ENCODE peak calls at places on chromosomes 6 and 20, in six cellular contexts. One of them, this sample, is unnamed.

GRCh38 chr6:140382351-140382750 is 1007.9 kb upstream of the CITED2 start:
- DNase-seq in mucosa of descending colon: no peak
- DNase-seq in A549: no peak
- DNase-seq in lower lobe of right lung: no peak
- DNase-seq in lower leg skin: no peak
- DNase-seq in choroid plexus epithelial cell: no peak
- DNase-seq in this sample: no peak

GRCh38 chr6:108074057-108074358 is 533 bp downstream of the OSTM1 start:
- DNase-seq in choroid plexus epithelial cell: peak; percentile 43
- DNase-seq in lower leg skin: no peak
- DNase-seq in mucosa of descending colon: no peak
- DNase-seq in A549: no peak
- DNase-seq in lower lobe of right lung: no peak
- DNase-seq in this sample: no peak

GRCh38 chr20:43766917-43767316 is 40.1 kb upstream of the GTSF1L start:
- DNase-seq in lower lobe of right lung: no peak
- DNase-seq in lower leg skin: no peak
- DNase-seq in mucosa of descending colon: no peak
- DNase-seq in choroid plexus epithelial cell: no peak
- DNase-seq in A549: no peak
- DNase-seq in this sample: no peak

GRCh38 chr6:160112628-160113294 is 8.9 kb upstream of the SLC22A1 start:
- DNase-seq in mucosa of descending colon: no peak
- DNase-seq in choroid plexus epithelial cell: no peak
- DNase-seq in lower leg skin: no peak
- DNase-seq in A549: no peak
- DNase-seq in lower lobe of right lung: no peak
- DNase-seq in this sample: no peak

GRCh38 chr6:6758915-6759654 is 170.6 kb downstream of the LY86 start:
- DNase-seq in mucosa of descending colon: peak; percentile 71
- DNase-seq in A549: peak; percentile 21
- DNase-seq in choroid plexus epithelial cell: peak; percentile 80
- DNase-seq in lower leg skin: no peak
- DNase-seq in lower lobe of right lung: no peak
- DNase-seq in this sample: no peak

GRCh38 chr6:134058622-134059366 is 6.4 kb upstream of the SLC2A12 start:
- DNase-seq in mucosa of descending colon: no peak
- DNase-seq in A549: no peak
- DNase-seq in lower lobe of right lung: no peak
- DNase-seq in choroid plexus epithelial cell: no peak
- DNase-seq in lower leg skin: no peak
- DNase-seq in this sample: no peak

GRCh38 chr6:28171271-28171670 is 29.6 kb downstream of the ZKSCAN8 start:
- DNase-seq in lower lobe of right lung: no peak
- DNase-seq in A549: no peak
- DNase-seq in lower leg skin: no peak
- DNase-seq in mucosa of descending colon: no peak
- DNase-seq in choroid plexus epithelial cell: no peak
- DNase-seq in this sample: no peak

GRCh38 chr6:151494235-151494950 is 576 bp downstream of the CCDC170 start:
- DNase-seq in A549: peak; percentile 63
- DNase-seq in mucosa of descending colon: peak; percentile 21
- DNase-seq in choroid plexus epithelial cell: peak; percentile 51
- DNase-seq in lower lobe of right lung: peak; percentile 77
- DNase-seq in lower leg skin: no peak
- DNase-seq in this sample: no peak

GRCh38 chr6:114049367-114049966 is 78.5 kb upstream of the HDAC2 start:
- DNase-seq in A549: no peak
- DNase-seq in lower leg skin: no peak
- DNase-seq in lower lobe of right lung: no peak
- DNase-seq in mucosa of descending colon: peak; percentile 11
- DNase-seq in choroid plexus epithelial cell: peak; percentile 45
- DNase-seq in this sample: no peak

GRCh38 chr6:74899416-74899815 is 306.4 kb downstream of the COL12A1 start:
- DNase-seq in choroid plexus epithelial cell: peak; percentile 77
- DNase-seq in mucosa of descending colon: no peak
- DNase-seq in lower leg skin: no peak
- DNase-seq in A549: peak; percentile 8
- DNase-seq in lower lobe of right lung: no peak
- DNase-seq in this sample: no peak

GRCh38 chr6:13813621-13814175 is 659 bp downstream of the MCUR1 start:
- DNase-seq in A549: peak; percentile 58
- DNase-seq in choroid plexus epithelial cell: peak; percentile 54
- DNase-seq in lower lobe of right lung: peak; percentile 81
- DNase-seq in mucosa of descending colon: peak; percentile 75
- DNase-seq in lower leg skin: peak; percentile 94
- DNase-seq in this sample: peak; percentile 84

GRCh38 chr6:125469915-125470314 is 168.1 kb upstream of the HDDC2 start:
- DNase-seq in choroid plexus epithelial cell: peak; percentile 22
- DNase-seq in lower leg skin: no peak
- DNase-seq in mucosa of descending colon: no peak
- DNase-seq in lower lobe of right lung: no peak
- DNase-seq in A549: no peak
- DNase-seq in this sample: no peak

GRCh38 chr6:142275146-142276006 is 26.4 kb upstream of the ADGRG6 start:
- DNase-seq in mucosa of descending colon: no peak
- DNase-seq in choroid plexus epithelial cell: peak; percentile 39
- DNase-seq in lower lobe of right lung: no peak
- DNase-seq in A549: no peak
- DNase-seq in lower leg skin: no peak
- DNase-seq in this sample: no peak

GRCh38 chr6:99013661-99014458 is 66.1 kb upstream of the FBXL4 start:
- DNase-seq in lower leg skin: no peak
- DNase-seq in A549: no peak
- DNase-seq in mucosa of descending colon: no peak
- DNase-seq in choroid plexus epithelial cell: peak; percentile 50
- DNase-seq in lower lobe of right lung: no peak
- DNase-seq in this sample: no peak

GRCh38 chr6:44073612-44074382 is 53.5 kb downstream of the MRPL14 start:
- DNase-seq in A549: no peak
- DNase-seq in mucosa of descending colon: no peak
- DNase-seq in choroid plexus epithelial cell: no peak
- DNase-seq in lower leg skin: no peak
- DNase-seq in lower lobe of right lung: no peak
- DNase-seq in this sample: no peak

GRCh38 chr6:140380371-140381218 is 1006.1 kb upstream of the CITED2 start:
- DNase-seq in lower lobe of right lung: no peak
- DNase-seq in mucosa of descending colon: no peak
- DNase-seq in lower leg skin: no peak
- DNase-seq in choroid plexus epithelial cell: peak; percentile 75
- DNase-seq in A549: no peak
- DNase-seq in this sample: no peak

GRCh38 chr6:52176550-52176949 is 9.6 kb upstream of the IL17A start:
- DNase-seq in lower leg skin: no peak
- DNase-seq in choroid plexus epithelial cell: no peak
- DNase-seq in mucosa of descending colon: peak; percentile 9
- DNase-seq in lower lobe of right lung: no peak
- DNase-seq in A549: no peak
- DNase-seq in this sample: no peak

GRCh38 chr20:32858189-32858588 is 534 bp upstream of the EFCAB8 start:
- DNase-seq in choroid plexus epithelial cell: peak; percentile 51
- DNase-seq in A549: no peak
- DNase-seq in mucosa of descending colon: no peak
- DNase-seq in lower lobe of right lung: no peak
- DNase-seq in lower leg skin: no peak
- DNase-seq in this sample: no peak

GRCh38 chr20:52105045-52105572 is 86.5 kb downstream of the ZFP64 start:
- DNase-seq in A549: peak; percentile 68
- DNase-seq in lower lobe of right lung: no peak
- DNase-seq in choroid plexus epithelial cell: peak; percentile 49
- DNase-seq in mucosa of descending colon: no peak
- DNase-seq in lower leg skin: no peak
- DNase-seq in this sample: no peak

GRCh38 chr6:56314683-56315523 is 67.5 kb upstream of the COL21A1 start:
- DNase-seq in choroid plexus epithelial cell: peak; percentile 68
- DNase-seq in mucosa of descending colon: peak; percentile 15
- DNase-seq in lower leg skin: no peak
- DNase-seq in A549: peak; percentile 35
- DNase-seq in lower lobe of right lung: no peak
- DNase-seq in this sample: no peak

GRCh38 chr6:15352884-15353283 is 107.0 kb downstream of the JARID2 start:
- DNase-seq in choroid plexus epithelial cell: peak; percentile 79
- DNase-seq in lower leg skin: no peak
- DNase-seq in A549: no peak
- DNase-seq in lower lobe of right lung: no peak
- DNase-seq in mucosa of descending colon: no peak
- DNase-seq in this sample: no peak

GRCh38 chr6:150813993-150814359 is 51.5 kb upstream of the MTHFD1L start:
- DNase-seq in lower leg skin: no peak
- DNase-seq in lower lobe of right lung: no peak
- DNase-seq in mucosa of descending colon: no peak
- DNase-seq in choroid plexus epithelial cell: peak; percentile 30
- DNase-seq in A549: peak; percentile 58
- DNase-seq in this sample: no peak

GRCh38 chr6:102051720-102052119 is 658.2 kb downstream of the GRIK2 start:
- DNase-seq in A549: no peak
- DNase-seq in lower lobe of right lung: no peak
- DNase-seq in choroid plexus epithelial cell: no peak
- DNase-seq in mucosa of descending colon: no peak
- DNase-seq in lower leg skin: no peak
- DNase-seq in this sample: no peak

GRCh38 chr20:18527836-18528235 is 20.1 kb downstream of the SEC23B start:
- DNase-seq in choroid plexus epithelial cell: peak; percentile 33
- DNase-seq in A549: no peak
- DNase-seq in lower leg skin: no peak
- DNase-seq in lower lobe of right lung: no peak
- DNase-seq in mucosa of descending colon: no peak
- DNase-seq in this sample: no peak

GRCh38 chr6:40550096-40550731 is 37.0 kb downstream of the LRFN2 start:
- DNase-seq in choroid plexus epithelial cell: peak; percentile 75
- DNase-seq in A549: peak; percentile 53
- DNase-seq in lower leg skin: no peak
- DNase-seq in mucosa of descending colon: peak; percentile 74
- DNase-seq in lower lobe of right lung: no peak
- DNase-seq in this sample: no peak
- TF ChIP-seq CTCF in choroid plexus epithelial cell: peak; percentile 72
- TF ChIP-seq CTCF in A549: peak; percentile 39
- TF ChIP-seq CTCF in lower leg skin: no peak
- TF ChIP-seq CTCF in mucosa of descending colon: no peak
- TF ChIP-seq CTCF in lower lobe of right lung: peak; percentile 55
- TF ChIP-seq CTCF in this sample: peak; percentile 79

GRCh38 chr6:1437553-1438406 is 48.4 kb downstream of the FOXF2 start:
- DNase-seq in lower lobe of right lung: no peak
- DNase-seq in mucosa of descending colon: no peak
- DNase-seq in lower leg skin: no peak
- DNase-seq in A549: no peak
- DNase-seq in choroid plexus epithelial cell: no peak
- DNase-seq in this sample: no peak

GRCh38 chr6:1438471-1438881 is 49.1 kb downstream of the FOXF2 start:
- DNase-seq in lower lobe of right lung: no peak
- DNase-seq in choroid plexus epithelial cell: no peak
- DNase-seq in A549: no peak
- DNase-seq in lower leg skin: no peak
- DNase-seq in mucosa of descending colon: no peak
- DNase-seq in this sample: no peak

GRCh38 chr6:1439349-1439748 is 50.0 kb downstream of the FOXF2 start:
- DNase-seq in lower lobe of right lung: no peak
- DNase-seq in lower leg skin: no peak
- DNase-seq in A549: no peak
- DNase-seq in mucosa of descending colon: no peak
- DNase-seq in choroid plexus epithelial cell: no peak
- DNase-seq in this sample: no peak

DNA sequence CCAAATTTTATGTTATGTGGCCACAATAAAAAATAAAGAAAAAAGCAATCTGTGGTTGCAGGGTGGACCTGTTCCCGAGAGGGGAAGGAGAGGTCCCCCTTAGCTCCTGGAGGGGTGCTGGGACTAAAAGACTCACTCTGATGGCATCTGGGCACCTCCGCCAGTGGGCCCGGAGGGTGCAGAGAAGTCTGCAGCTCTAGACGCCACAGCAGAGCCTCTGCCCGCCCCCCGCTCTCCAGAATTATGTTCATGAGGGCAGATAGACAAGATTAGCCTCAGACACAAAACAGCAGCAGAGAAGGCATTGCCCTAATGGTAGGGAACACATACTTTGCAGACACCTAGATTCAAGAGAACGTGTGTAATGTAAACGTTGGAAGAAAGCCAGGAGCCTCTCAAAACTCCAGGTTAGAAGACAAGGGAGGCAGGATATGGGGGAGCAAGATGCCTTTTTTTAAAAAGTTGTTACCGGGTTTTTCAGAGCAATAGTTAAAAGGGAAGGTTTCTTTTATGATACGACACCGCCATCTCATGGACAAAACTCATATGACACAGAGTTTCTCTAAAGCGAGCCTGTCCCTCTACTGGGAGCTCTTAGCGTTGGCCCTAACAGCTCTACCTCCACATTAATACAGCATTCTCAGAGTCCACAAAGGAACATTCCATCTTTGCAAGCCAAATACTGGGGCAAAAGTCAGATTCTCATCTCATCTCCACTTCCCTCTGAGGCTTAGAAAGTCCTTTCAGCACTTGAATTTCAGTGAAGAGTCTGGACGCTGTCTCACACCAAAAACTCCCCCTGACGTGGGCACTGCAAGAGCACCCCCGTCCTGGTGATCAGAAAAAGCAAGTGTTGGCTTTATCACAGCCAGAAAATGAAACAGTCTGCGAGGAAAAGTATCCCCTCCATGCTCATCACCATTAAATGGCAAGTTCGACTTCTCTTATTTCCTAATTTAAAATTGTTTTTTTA is 47.2 kb downstream of the FOXF2 start:
- DNase-seq in mucosa of descending colon: peak; percentile 86
- DNase-seq in A549: peak; percentile 61
- DNase-seq in lower lobe of right lung: no peak
- DNase-seq in choroid plexus epithelial cell: peak; percentile 86
- DNase-seq in lower leg skin: no peak
- DNase-seq in this sample: peak; percentile 55
- TF ChIP-seq CTCF in mucosa of descending colon: peak; percentile 68
- TF ChIP-seq CTCF in A549: peak; percentile 67
- TF ChIP-seq CTCF in lower lobe of right lung: peak; percentile 69
- TF ChIP-seq CTCF in choroid plexus epithelial cell: peak; percentile 85
- TF ChIP-seq CTCF in lower leg skin: no peak
- TF ChIP-seq CTCF in this sample: peak; percentile 92

GRCh38 chr6:21019614-21020013 is 485.4 kb downstream of the CDKAL1 start:
- DNase-seq in choroid plexus epithelial cell: peak; percentile 48
- DNase-seq in A549: no peak
- DNase-seq in lower leg skin: no peak
- DNase-seq in mucosa of descending colon: no peak
- DNase-seq in lower lobe of right lung: no peak
- DNase-seq in this sample: no peak
- TF ChIP-seq CTCF in choroid plexus epithelial cell: peak; percentile 55
- TF ChIP-seq CTCF in A549: no peak
- TF ChIP-seq CTCF in lower leg skin: no peak
- TF ChIP-seq CTCF in mucosa of descending colon: no peak
- TF ChIP-seq CTCF in lower lobe of right lung: no peak
- TF ChIP-seq CTCF in this sample: peak; percentile 19

DNA sequence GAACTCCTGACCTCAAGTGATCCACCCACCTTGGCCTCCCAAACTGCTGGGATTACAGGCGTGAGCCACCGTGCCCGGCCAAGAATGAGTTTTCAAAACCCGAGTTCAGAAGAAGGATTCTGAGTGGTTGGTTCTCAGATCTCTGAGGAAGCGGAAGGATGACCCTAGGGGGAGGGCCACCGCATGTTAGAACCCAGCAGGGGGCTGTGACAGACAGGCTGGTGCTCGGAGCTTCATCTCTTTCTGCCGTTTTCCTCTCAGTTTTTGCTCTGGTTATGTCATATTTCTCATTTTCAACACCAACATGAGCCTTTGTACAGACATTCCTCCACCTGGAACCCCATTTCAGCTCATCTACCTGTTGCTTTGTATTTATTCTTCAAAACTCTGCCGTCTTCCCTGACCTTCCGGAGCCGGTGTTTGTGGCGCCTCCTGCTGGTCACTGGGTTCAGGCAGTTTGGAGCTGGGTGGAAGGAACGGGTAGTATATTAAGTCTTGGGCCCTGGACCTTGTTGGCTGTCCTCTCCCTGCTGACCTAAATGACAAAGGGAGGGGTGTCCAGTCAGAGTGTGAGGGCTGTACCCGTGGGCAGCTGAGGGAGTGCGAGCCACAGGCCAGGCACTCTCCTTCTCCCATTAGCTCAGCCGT is at the start of gene DEFB123:
- DNase-seq in lower lobe of right lung: no peak
- DNase-seq in A549: no peak
- DNase-seq in lower leg skin: no peak
- DNase-seq in choroid plexus epithelial cell: no peak
- DNase-seq in mucosa of descending colon: no peak
- DNase-seq in this sample: no peak
- TF ChIP-seq CTCF in lower lobe of right lung: no peak
- TF ChIP-seq CTCF in A549: peak; percentile 24
- TF ChIP-seq CTCF in lower leg skin: no peak
- TF ChIP-seq CTCF in choroid plexus epithelial cell: peak; percentile 13
- TF ChIP-seq CTCF in mucosa of descending colon: no peak
- TF ChIP-seq CTCF in this sample: peak; percentile 33